ENCODE peak calls at places on chromosomes 13 and 19, in four cellular contexts. G is HepG2, C is K562, T is SK-N-SH. N is an unnamed sample.

GRCh38 chr19:41449079-41449864 is 6.3 kb downstream of the ERICH4 start:
- DNase-seq in T (peak), C (peak), G (peak), N (peak)

GRCh38 chr19:41437944-41438574 is 1.7 kb downstream of the DMAC2 start:
- DNase-seq in G (no peak), T (no peak), C (no peak), N (no peak)

GRCh38 chr19:17103177-17103576 is 27.6 kb downstream of the MYO9B start:
- DNase-seq in G (peak), C (peak), T (peak), N (peak)

GRCh38 chr13:34964558-34964957 is 22.5 kb downstream of the NBEA start:
- DNase-seq in G (no peak), T (no peak), C (no peak), N (no peak)

GRCh38 chr13:111201304-111201940 is 86.3 kb downstream of the ARHGEF7 start:
- DNase-seq in T (no peak), G (no peak), C (no peak), N (no peak)

GRCh38 chr13:51549050-51549449 is 35.2 kb upstream of the WDFY2 start:
- DNase-seq in G (peak), C (peak), T (no peak), N (no peak)

GRCh38 chr13:86986448-86986847 is 684.7 kb upstream of the SLITRK5 start:
- DNase-seq in G (peak), T (no peak), C (no peak), N (no peak)

GRCh38 chr13:98422046-98422445 is 154.9 kb downstream of the STK24 start:
- DNase-seq in C (no peak), T (no peak), G (no peak), N (no peak)

GRCh38 chr19:5948697-5949564 is 29.0 kb downstream of the RANBP3 start:
- DNase-seq in G (no peak), C (no peak), T (no peak), N (no peak)

GRCh38 chr13:66660013-66660804 is 569.9 kb downstream of the PCDH9 start:
- DNase-seq in C (no peak), G (no peak), T (no peak), N (no peak)

GRCh38 chr19:18029617-18030338 is 21.8 kb downstream of the ARRDC2 start:
- DNase-seq in G (peak), C (no peak), T (peak), N (no peak)

GRCh38 chr19:46351241-46352041 is 4.6 kb downstream of the PPP5C start:
- DNase-seq in T (no peak), C (no peak), G (no peak), N (no peak)

GRCh38 chr13:94598281-94598680 is 2.3 kb upstream of the TGDS start:
- DNase-seq in G (no peak), T (no peak), C (no peak), N (no peak)

GRCh38 chr19:52248256-52248655 is 21.1 kb upstream of the ZNF766 start:
- DNase-seq in C (peak), T (peak), G (peak), N (peak)

GRCh38 chr19:16588824-16589577 is 16.8 kb upstream of the SLC35E1 start:
- DNase-seq in T (no peak), C (no peak), G (no peak), N (no peak)

GRCh38 chr19:38745316-38745715 is 1.0 kb upstream of the CAPN12 start:
- DNase-seq in G (no peak), C (no peak), T (peak), N (no peak)

GRCh38 chr13:30486230-30487074 is 20.7 kb upstream of the HMGB1 start:
- DNase-seq in G (no peak), T (no peak), C (no peak), N (no peak)

GRCh38 chr19:23310729-23311211 is 60.6 kb upstream of the ZNF724 start:
- DNase-seq in T (no peak), C (no peak), G (no peak), N (no peak)

GRCh38 chr13:45928843-45929242 is 77.3 kb upstream of the SIAH3 start:
- DNase-seq in C (no peak), T (no peak), G (no peak), N (no peak)

GRCh38 chr19:58328999-58329398 is 2.2 kb downstream of the ZSCAN22 start:
- DNase-seq in C (peak), G (no peak), T (peak), N (peak)

GRCh38 chr13:51714663-51715168 is 89.2 kb downstream of the DHRS12 start:
- DNase-seq in T (no peak), C (no peak), G (no peak), N (no peak)

GRCh38 chr19:55605207-55605636 is 225 bp upstream of the ZNF865 start:
- DNase-seq in G (peak), T (peak), C (peak), N (peak)

GRCh38 chr19:43809762-43810696 is 7.8 kb upstream of the LYPD5 start:
- DNase-seq in C (peak), G (peak), T (peak), N (no peak)

GRCh38 chr13:19173752-19174151 is 7.9 kb downstream of the TUBA3C start:
- DNase-seq in C (no peak), T (no peak), G (no peak), N (no peak)

GRCh38 chr13:46683879-46684278 is 113.1 kb downstream of the ESD start:
- DNase-seq in G (no peak), T (no peak), C (no peak), N (no peak)

GRCh38 chr19:38834590-38834989 is 3.0 kb upstream of the ECH1 start:
- DNase-seq in G (no peak), T (no peak), C (no peak), N (no peak)

GRCh38 chr13:43573361-43573740 is 213.4 kb downstream of the ENOX1 start:
- DNase-seq in G (no peak), T (no peak), C (no peak), N (no peak)

GRCh38 chr19:53907690-53908089 is 1.4 kb upstream of the CACNG7 start:
- DNase-seq in T (no peak), C (no peak), G (no peak), N (no peak)

GRCh38 chr19:39390759-39391592 is at the start of the genes MED29 and PAF1:
- DNase-seq in G (peak), T (peak), C (peak), N (peak)

GRCh38 chr19:3095375-3096191 is 1.4 kb downstream of the GNA11 start:
- DNase-seq in G (peak), T (no peak), C (peak), N (peak)

GRCh38 chr19:47776568-47776967 is 1.9 kb upstream of the SELENOW start:
- DNase-seq in G (peak), T (no peak), C (no peak), N (no peak)

GRCh38 chr13:22074403-22074802 is 403.5 kb downstream of the FGF9 start:
- DNase-seq in G (no peak), T (no peak), C (no peak), N (no peak)

GRCh38 chr13:108365255-108365654 is 95.7 kb downstream of the TNFSF13B start:
- DNase-seq in C (no peak), G (no peak), T (no peak), N (no peak)

GRCh38 chr13:30192320-30193093 is 114.8 kb downstream of the KATNAL1 start:
- DNase-seq in T (peak), G (no peak), C (no peak), N (no peak)

GRCh38 chr19:47653856-47654255 is 44.9 kb downstream of the BICRA start:
- DNase-seq in T (no peak), G (no peak), C (no peak), N (no peak)

GRCh38 chr19:40805258-40805868 is 6.4 kb downstream of the EGLN2 start:
- DNase-seq in C (no peak), T (no peak), G (no peak), N (no peak)

GRCh38 chr13:110157718-110158117 is 149.2 kb downstream of the COL4A1 start:
- DNase-seq in G (no peak), T (no peak), C (no peak), N (no peak)

GRCh38 chr19:44657211-44657921 is 13.7 kb downstream of the PVR start:
- DNase-seq in G (peak), T (peak), C (peak), N (peak)

GRCh38 chr19:33177417-33177976 is 16.6 kb upstream of the LRP3 start:
- DNase-seq in T (peak), C (peak), G (peak), N (peak)

GRCh38 chr19:17376935-17377600 is at the start of gene PLVAP:
- DNase-seq in T (no peak), G (no peak), C (peak), N (no peak)

DNA sequence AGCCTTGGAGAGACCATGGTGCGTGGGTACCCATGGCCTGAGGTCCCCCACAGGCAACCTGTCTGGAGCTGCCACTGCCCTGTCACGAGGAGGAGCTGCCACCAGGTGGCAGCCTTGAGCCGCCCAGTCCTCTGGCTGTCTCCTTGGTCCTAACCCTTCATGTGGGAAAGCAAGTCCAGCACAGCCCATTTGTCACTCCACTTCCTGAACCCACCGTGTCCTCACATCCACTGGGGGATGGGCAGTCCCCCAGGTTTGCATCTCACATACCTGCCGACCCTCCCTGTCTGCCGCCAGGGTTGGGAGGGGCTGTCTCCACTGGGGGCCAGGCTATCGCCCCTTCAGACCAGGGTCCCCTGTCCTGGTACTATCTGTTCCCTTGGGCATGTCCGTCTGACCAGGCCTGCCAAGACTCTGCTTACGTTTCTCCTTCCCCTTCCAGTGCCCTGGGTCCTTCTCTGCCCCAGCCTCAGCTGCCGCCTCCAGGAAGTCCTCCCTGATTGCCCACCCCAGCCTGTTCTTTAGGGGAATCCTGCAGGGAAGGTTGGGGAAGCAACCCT is 4.5 kb downstream of the FAM174C start:
- DNase-seq in G (peak), T (peak), C (peak), N (peak)
- TF ChIP-seq FOXJ3 in G (no peak), T (no peak), C (no peak), N (no peak)

DNA sequence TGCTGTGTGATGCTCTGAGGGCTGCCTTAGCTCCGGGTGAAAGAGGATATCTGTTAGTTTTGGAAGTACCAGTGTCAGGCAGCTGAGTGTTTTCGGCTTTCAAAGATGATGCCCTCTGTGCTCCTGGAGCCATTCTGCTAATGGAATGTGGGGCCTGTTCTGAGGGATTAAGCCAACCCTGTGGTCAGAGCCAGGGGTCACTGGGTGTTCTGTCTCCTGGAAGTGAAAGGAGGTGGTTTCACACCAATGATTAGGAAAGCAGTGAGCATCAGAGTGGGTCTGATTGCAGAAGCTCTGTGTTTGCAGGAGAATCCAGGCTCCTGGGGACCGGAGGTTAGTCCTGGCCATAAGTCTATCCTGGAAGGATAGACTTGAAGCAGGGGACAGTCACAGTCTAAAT is 94.6 kb downstream of the UQCRFS1 start:
- DNase-seq in C (no peak), G (no peak), T (no peak), N (no peak)
- TF ChIP-seq FOXJ3 in C (no peak), G (no peak), T (no peak), N (no peak)

GRCh38 chr13:26785845-26786630 is 25.5 kb upstream of the GPR12 start:
- DNase-seq in G (no peak), T (no peak), C (no peak), N (peak)
- TF ChIP-seq FOXJ3 in G (no peak), T (no peak), C (no peak), N (no peak)

GRCh38 chr19:14763497-14764145 is 14.7 kb downstream of the ADGRE2 start:
- DNase-seq in G (no peak), T (no peak), C (no peak), N (no peak)

GRCh38 chr19:14762111-14762510 is 16.2 kb downstream of the ADGRE2 start:
- DNase-seq in G (no peak), C (no peak), T (no peak), N (no peak)

GRCh38 chr19:14764401-14764800 is 14.0 kb downstream of the ADGRE2 start:
- DNase-seq in T (no peak), G (no peak), C (no peak), N (no peak)

GRCh38 chr19:14761607-14762006 is 16.8 kb downstream of the ADGRE2 start:
- DNase-seq in G (no peak), T (no peak), C (no peak), N (no peak)

GRCh38 chr19:14758816-14759215 is 19.5 kb downstream of the ADGRE2 start:
- DNase-seq in C (no peak), T (no peak), G (no peak), N (peak)
- TF ChIP-seq FOXJ3 in C (no peak), T (no peak), G (no peak), N (no peak)

DNA sequence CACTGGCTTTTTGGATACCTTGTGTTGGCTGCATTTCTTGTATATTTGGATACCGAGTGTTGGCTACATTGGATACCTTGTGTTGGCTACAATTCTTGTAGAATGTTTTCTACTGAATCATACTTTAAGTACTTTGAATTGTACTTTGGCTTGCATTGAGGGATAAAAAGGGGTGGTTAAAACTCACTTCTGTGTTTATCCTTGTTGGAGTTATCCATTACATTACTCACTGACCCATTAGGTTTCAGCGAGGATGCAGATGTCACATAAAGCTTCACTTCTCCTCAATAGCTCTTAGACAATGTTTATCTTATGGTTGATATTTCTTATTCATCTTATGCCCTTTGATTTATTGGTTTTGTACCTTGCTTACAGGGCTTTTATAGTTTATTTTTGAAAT is 43.1 kb downstream of the PDS5B start:
- DNase-seq in T (no peak), C (no peak), G (no peak), N (no peak)
- TF ChIP-seq FOXJ3 in T (no peak), C (no peak), G (no peak), N (no peak)

N was measured in WTC11.